ENCODE peak calls at places on chromosomes 6 and 20, in four cellular contexts. M is tibial artery, X is upper lobe of right lung, I is Panc1. K is an unnamed sample.

GRCh38 chr20:63064310-63064709 is 57.5 kb upstream of the BHLHE23 start:
- DNase-seq in M (peak), X (peak), I (no peak), K (no peak)

GRCh38 chr6:42140051-42140450 is 2.4 kb downstream of the C6orf132 start:
- DNase-seq in M (no peak), X (no peak), I (no peak), K (no peak)

GRCh38 chr20:63704749-63705117 is 3.0 kb downstream of the ARFRP1 start:
- DNase-seq in M (peak), X (no peak), I (no peak), K (no peak)

GRCh38 chr6:134727068-134727467 is 222.8 kb downstream of the ALDH8A1 start:
- DNase-seq in M (no peak), X (no peak), I (no peak), K (no peak)

GRCh38 chr20:17835941-17836861 is 132.4 kb downstream of the SNX5 start:
- DNase-seq in M (peak), X (no peak), I (no peak), K (no peak)

GRCh38 chr20:17197041-17197440 is 29.8 kb upstream of the PCSK2 start:
- DNase-seq in M (no peak), X (no peak), I (no peak), K (no peak)

GRCh38 chr20:3092611-3093379 is 8.3 kb upstream of the AVP start:
- DNase-seq in M (no peak), X (no peak), I (no peak), K (no peak)

GRCh38 chr6:105892577-105893262 is 193.4 kb upstream of the PRDM1 start:
- DNase-seq in M (no peak), X (no peak), I (no peak), K (no peak)

GRCh38 chr20:40637176-40637575 is 51.9 kb downstream of the MAFB start:
- DNase-seq in M (no peak), X (no peak), I (no peak), K (no peak)

GRCh38 chr20:49163696-49164095 is 24.4 kb downstream of the STAU1 start:
- DNase-seq in M (no peak), X (no peak), I (no peak), K (no peak)

GRCh38 chr20:63980317-63980805 is 571 bp upstream of the PRPF6 start:
- DNase-seq in M (no peak), X (no peak), I (no peak), K (no peak)

GRCh38 chr6:108697646-108698161 is 137.0 kb downstream of the FOXO3 start:
- DNase-seq in M (peak), X (no peak), I (no peak), K (no peak)

GRCh38 chr6:46996860-46997641 is 45.1 kb downstream of the ADGRF1 start:
- DNase-seq in M (no peak), X (no peak), I (no peak), K (no peak)

GRCh38 chr20:59173938-59174496 is 10.4 kb downstream of the ZNF831 start:
- DNase-seq in M (no peak), X (no peak), I (no peak), K (no peak)

GRCh38 chr6:144986271-144986670 is 701.1 kb downstream of the UTRN start:
- DNase-seq in M (no peak), X (no peak), I (no peak), K (no peak)

GRCh38 chr20:10609726-10610125 is 64.1 kb downstream of the JAG1 start:
- DNase-seq in M (no peak), X (no peak), I (no peak), K (no peak)

GRCh38 chr20:35093245-35093884 is 758 bp upstream of the TRPC4AP start:
- DNase-seq in M (no peak), X (no peak), I (peak), K (no peak)

GRCh38 chr6:127547909-127548649 is 28.9 kb upstream of the C6orf58 start:
- DNase-seq in M (no peak), X (no peak), I (no peak), K (no peak)
- TF ChIP-seq CTCF in M (no peak), X (peak), I (peak), K (peak)

DNA sequence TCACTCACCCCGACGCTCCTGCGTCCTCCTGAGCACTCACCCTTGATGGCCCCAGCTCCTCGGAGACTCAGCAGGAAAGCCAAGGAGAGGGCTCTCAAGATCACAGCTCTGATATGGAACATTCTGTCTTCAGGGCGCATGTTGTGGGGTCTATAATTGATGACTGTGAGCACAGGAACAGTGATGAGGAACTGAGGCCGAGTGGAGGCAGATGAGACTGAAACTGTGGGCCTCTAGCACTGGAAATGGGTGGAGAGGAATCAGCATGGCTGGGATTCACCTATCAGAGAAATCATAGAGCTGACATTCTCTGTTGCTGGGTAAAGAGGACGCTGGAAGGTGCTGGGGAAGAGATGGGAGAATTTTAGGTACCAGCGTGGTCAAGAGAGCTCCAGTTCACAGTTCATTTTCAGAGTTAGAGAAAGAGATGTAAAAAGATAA is at the start of gene HLA-DPA1:
- DNase-seq in M (peak), X (no peak), I (no peak), K (no peak)
- H3K4me3 ChIP-seq in M (peak), X (peak), I (no peak), K (no peak)

DNA sequence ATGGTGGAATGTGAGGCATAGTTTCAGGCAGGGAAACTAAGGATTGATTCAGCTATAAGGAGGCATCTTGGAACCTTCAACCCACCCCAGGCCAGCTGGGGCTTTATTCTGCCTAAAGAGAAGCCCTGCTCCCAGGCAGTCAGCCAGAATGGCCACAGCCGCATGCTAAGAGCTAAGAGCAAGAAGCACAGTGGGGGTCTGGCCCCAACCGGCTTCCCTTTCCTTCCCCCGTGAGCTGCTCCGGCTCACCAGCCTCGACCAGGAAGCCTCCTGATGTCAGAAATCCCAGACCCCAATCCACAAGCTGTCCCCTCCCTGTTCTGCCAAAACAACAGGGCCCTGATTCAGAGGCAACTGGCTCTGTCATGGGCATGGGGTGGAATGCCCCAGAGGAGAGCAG is 7.0 kb downstream of the GRM4 start:
- DNase-seq in M (no peak), X (no peak), I (no peak), K (no peak)
- TF ChIP-seq CTCF in M (no peak), X (no peak), I (no peak), K (no peak)

GRCh38 chr6:166490671-166491500 is 95.6 kb downstream of the RAMACL start:
- DNase-seq in M (peak), X (no peak), I (no peak), K (no peak)

GRCh38 chr6:166489301-166490155 is 97.0 kb downstream of the RAMACL start:
- DNase-seq in M (peak), X (no peak), I (no peak), K (no peak)

GRCh38 chr6:166487148-166487547 is 99.3 kb downstream of the RAMACL start:
- DNase-seq in M (peak), X (no peak), I (no peak), K (no peak)

GRCh38 chr6:166488081-166488685 is 98.3 kb downstream of the RAMACL start:
- DNase-seq in M (peak), X (no peak), I (no peak), K (no peak)

DNA sequence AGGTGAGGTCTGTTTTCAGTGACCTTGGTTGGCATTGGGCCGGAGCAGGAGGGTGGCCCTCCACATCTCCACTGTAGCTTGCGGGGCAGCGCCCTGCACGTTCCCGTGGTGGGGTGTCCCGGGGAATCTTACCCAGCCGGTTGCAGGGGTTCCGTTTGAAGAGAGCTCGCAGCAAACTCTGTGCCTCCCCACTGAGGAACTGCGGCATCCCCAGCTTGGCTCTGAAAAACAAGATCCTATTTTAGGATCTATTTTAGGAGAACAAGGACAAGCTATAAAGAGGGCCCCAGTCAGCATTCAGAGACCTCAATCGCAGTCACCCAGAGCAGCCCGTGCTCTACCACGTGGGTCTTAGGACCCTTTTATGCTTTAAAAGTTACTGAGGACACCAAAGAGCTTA is 97.8 kb downstream of the RAMACL start:
- DNase-seq in M (peak), X (no peak), I (no peak), K (no peak)
- H3K4me3 ChIP-seq in M (no peak), X (no peak), I (no peak), K (no peak)

GRCh38 chr6:149925974-149926777 is 3.3 kb upstream of the RAET1G start:
- DNase-seq in M (peak), X (peak), I (peak), K (peak)
- TF ChIP-seq CTCF in M (peak), X (peak), I (peak), K (peak)

DNA sequence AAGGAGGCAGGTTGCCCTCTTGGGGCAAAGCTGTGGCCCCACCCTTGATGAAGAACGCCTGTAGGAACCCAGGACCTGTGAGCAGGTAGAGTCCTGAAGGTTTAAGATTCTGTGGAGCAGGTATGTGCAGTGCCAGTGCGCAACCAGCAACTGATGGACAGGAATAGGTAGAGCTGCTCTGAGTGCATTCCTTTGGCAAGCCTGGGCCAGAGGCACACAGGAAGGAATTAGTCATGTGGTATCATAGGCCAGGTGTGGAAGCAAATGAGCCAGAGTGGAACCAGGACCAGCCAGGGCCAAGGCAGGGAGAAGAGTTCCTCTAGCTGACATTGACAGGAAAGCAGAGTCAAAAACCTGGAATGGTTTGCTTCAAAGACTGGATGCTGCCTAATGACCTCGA is 1.4 kb upstream of the KHDC1 start:
- DNase-seq in M (no peak), X (no peak), I (no peak), K (no peak)
- H3K4me3 ChIP-seq in M (no peak), X (no peak), I (no peak), K (no peak)

GRCh38 chr6:41090841-41091761 is 18.3 kb downstream of the NFYA start:
- DNase-seq in M (no peak), X (no peak), I (no peak), K (no peak)

GRCh38 chr6:41093729-41094128 is 21.0 kb downstream of the NFYA start:
- DNase-seq in M (no peak), X (no peak), I (no peak), K (peak)

GRCh38 chr6:41097467-41098090 is 24.8 kb downstream of the NFYA start:
- DNase-seq in M (no peak), X (no peak), I (no peak), K (peak)

GRCh38 chr6:41088451-41088850 is 15.7 kb downstream of the NFYA start:
- DNase-seq in M (no peak), X (no peak), I (no peak), K (no peak)

GRCh38 chr6:41092421-41093140 is 19.8 kb downstream of the NFYA start:
- DNase-seq in M (no peak), X (no peak), I (no peak), K (no peak)
- TF ChIP-seq CTCF in M (no peak), X (no peak), I (peak), K (peak)

DNA sequence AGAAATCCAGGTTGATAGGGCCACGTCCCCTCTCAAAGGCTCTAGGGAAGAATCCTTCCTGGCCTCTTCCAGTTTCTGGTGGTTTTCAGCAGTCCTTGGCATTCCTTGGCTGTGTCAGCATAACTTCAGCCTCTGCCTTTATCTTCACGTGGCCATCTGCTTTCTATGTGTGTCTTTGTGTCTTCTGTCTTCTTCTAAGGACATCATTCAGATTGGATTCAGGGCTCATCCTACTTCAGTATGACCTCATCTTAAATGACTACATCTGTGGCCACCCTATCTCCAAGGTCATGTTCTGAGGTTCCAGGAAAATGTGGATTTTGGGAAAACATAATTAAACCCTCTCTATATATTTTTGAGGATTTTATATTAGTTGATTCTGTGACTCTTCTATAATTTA is 23.0 kb downstream of the C6orf89 start:
- DNase-seq in M (no peak), X (no peak), I (no peak), K (no peak)
- H3K4me3 ChIP-seq in M (no peak), X (no peak), I (no peak), K (no peak)